ENCODE peak calls at places on chromosomes 13 and 19, in nine cellular contexts. One of them, this sample, is unnamed.

GRCh38 chr19:45164577-45165335 is 4.0 kb upstream of the NKPD1 start:
- DNase-seq in astrocyte of the cerebellum: no peak
- DNase-seq in occipital lobe: no peak
- DNase-seq in DMS153: peak; percentile 21
- DNase-seq in EL: peak; percentile 68
- DNase-seq in left cardiac atrium: peak; percentile 78
- DNase-seq in endothelial cell: no peak
- DNase-seq in HuH-7: no peak
- DNase-seq in GM23338: peak; percentile 82
- DNase-seq in this sample: peak; percentile 90

GRCh38 chr19:2573916-2574315 is 98.0 kb downstream of the GADD45B start:
- DNase-seq in left cardiac atrium: no peak
- DNase-seq in astrocyte of the cerebellum: no peak
- DNase-seq in GM23338: no peak
- DNase-seq in occipital lobe: no peak
- DNase-seq in endothelial cell: no peak
- DNase-seq in HuH-7: no peak
- DNase-seq in DMS153: no peak
- DNase-seq in EL: no peak
- DNase-seq in this sample: no peak

GRCh38 chr19:54388001-54388802 is 23.5 kb upstream of the LAIR1 start:
- DNase-seq in left cardiac atrium: no peak
- DNase-seq in GM23338: peak; percentile 33
- DNase-seq in EL: peak; percentile 5
- DNase-seq in HuH-7: no peak
- DNase-seq in astrocyte of the cerebellum: no peak
- DNase-seq in DMS153: no peak
- DNase-seq in occipital lobe: no peak
- DNase-seq in endothelial cell: no peak
- DNase-seq in this sample: no peak

GRCh38 chr13:94667190-94667589 is 45.2 kb downstream of the SOX21 start:
- DNase-seq in HuH-7: no peak
- DNase-seq in occipital lobe: no peak
- DNase-seq in astrocyte of the cerebellum: no peak
- DNase-seq in left cardiac atrium: no peak
- DNase-seq in DMS153: no peak
- DNase-seq in EL: no peak
- DNase-seq in endothelial cell: no peak
- DNase-seq in GM23338: no peak
- DNase-seq in this sample: no peak

GRCh38 chr13:99596180-99596579 is 94.9 kb downstream of the TM9SF2 start:
- DNase-seq in HuH-7: no peak
- DNase-seq in endothelial cell: no peak
- DNase-seq in DMS153: no peak
- DNase-seq in EL: no peak
- DNase-seq in GM23338: no peak
- DNase-seq in left cardiac atrium: no peak
- DNase-seq in occipital lobe: no peak
- DNase-seq in astrocyte of the cerebellum: no peak
- DNase-seq in this sample: no peak

GRCh38 chr19:29528350-29528945 is 2.7 kb downstream of the VSTM2B start:
- DNase-seq in DMS153: no peak
- DNase-seq in astrocyte of the cerebellum: peak; percentile 5
- DNase-seq in endothelial cell: peak; percentile 83
- DNase-seq in GM23338: peak; percentile 90
- DNase-seq in EL: peak; percentile 60
- DNase-seq in HuH-7: peak; percentile 69
- DNase-seq in left cardiac atrium: peak; percentile 59
- DNase-seq in occipital lobe: peak; percentile 73
- DNase-seq in this sample: peak; percentile 55

GRCh38 chr19:24159707-24160106 is 72.7 kb downstream of the ZNF254 start:
- DNase-seq in endothelial cell: no peak
- DNase-seq in EL: no peak
- DNase-seq in HuH-7: peak; percentile 56
- DNase-seq in occipital lobe: no peak
- DNase-seq in left cardiac atrium: no peak
- DNase-seq in DMS153: no peak
- DNase-seq in astrocyte of the cerebellum: no peak
- DNase-seq in GM23338: peak; percentile 58
- DNase-seq in this sample: peak; percentile 29

GRCh38 chr19:9991425-9992191 is 18.7 kb downstream of the COL5A3 start:
- DNase-seq in DMS153: no peak
- DNase-seq in astrocyte of the cerebellum: no peak
- DNase-seq in occipital lobe: no peak
- DNase-seq in GM23338: no peak
- DNase-seq in left cardiac atrium: no peak
- DNase-seq in endothelial cell: no peak
- DNase-seq in EL: no peak
- DNase-seq in HuH-7: no peak
- DNase-seq in this sample: no peak

GRCh38 chr19:11414544-11414943 is 4.6 kb downstream of the RGL3 start:
- DNase-seq in left cardiac atrium: no peak
- DNase-seq in astrocyte of the cerebellum: no peak
- DNase-seq in GM23338: no peak
- DNase-seq in EL: no peak
- DNase-seq in endothelial cell: no peak
- DNase-seq in HuH-7: no peak
- DNase-seq in DMS153: no peak
- DNase-seq in occipital lobe: no peak
- DNase-seq in this sample: no peak

GRCh38 chr19:14346279-14346678 is 35.0 kb upstream of the ADGRE5 start:
- DNase-seq in HuH-7: no peak
- DNase-seq in DMS153: no peak
- DNase-seq in EL: no peak
- DNase-seq in left cardiac atrium: no peak
- DNase-seq in astrocyte of the cerebellum: no peak
- DNase-seq in occipital lobe: no peak
- DNase-seq in endothelial cell: no peak
- DNase-seq in GM23338: no peak
- DNase-seq in this sample: no peak

GRCh38 chr13:79765331-79765730 is 284.4 kb downstream of the NDFIP2 start:
- DNase-seq in left cardiac atrium: no peak
- DNase-seq in astrocyte of the cerebellum: no peak
- DNase-seq in endothelial cell: no peak
- DNase-seq in occipital lobe: no peak
- DNase-seq in GM23338: no peak
- DNase-seq in DMS153: no peak
- DNase-seq in HuH-7: no peak
- DNase-seq in EL: no peak
- DNase-seq in this sample: no peak

GRCh38 chr13:110812111-110812868 is 98.8 kb downstream of the ING1 start:
- DNase-seq in HuH-7: no peak
- DNase-seq in left cardiac atrium: no peak
- DNase-seq in endothelial cell: no peak
- DNase-seq in GM23338: peak; percentile 77
- DNase-seq in astrocyte of the cerebellum: no peak
- DNase-seq in EL: no peak
- DNase-seq in DMS153: no peak
- DNase-seq in occipital lobe: no peak
- DNase-seq in this sample: no peak

GRCh38 chr19:29855771-29856510 is 44.1 kb downstream of the CCNE1 start:
- DNase-seq in EL: no peak
- DNase-seq in occipital lobe: no peak
- DNase-seq in left cardiac atrium: no peak
- DNase-seq in endothelial cell: no peak
- DNase-seq in HuH-7: no peak
- DNase-seq in GM23338: no peak
- DNase-seq in astrocyte of the cerebellum: no peak
- DNase-seq in DMS153: no peak
- DNase-seq in this sample: no peak

GRCh38 chr13:113553541-113554332 is 30.8 kb upstream of the TFDP1 start:
- DNase-seq in EL: no peak
- DNase-seq in occipital lobe: no peak
- DNase-seq in endothelial cell: no peak
- DNase-seq in astrocyte of the cerebellum: no peak
- DNase-seq in left cardiac atrium: no peak
- DNase-seq in DMS153: no peak
- DNase-seq in HuH-7: no peak
- DNase-seq in GM23338: no peak
- DNase-seq in this sample: no peak

GRCh38 chr13:40961224-40961623 is 57.9 kb downstream of the ELF1 start:
- DNase-seq in DMS153: no peak
- DNase-seq in left cardiac atrium: no peak
- DNase-seq in EL: no peak
- DNase-seq in astrocyte of the cerebellum: no peak
- DNase-seq in endothelial cell: no peak
- DNase-seq in occipital lobe: no peak
- DNase-seq in GM23338: no peak
- DNase-seq in HuH-7: no peak
- DNase-seq in this sample: no peak

GRCh38 chr13:88707652-88708051 is 1036.5 kb downstream of the SLITRK5 start:
- DNase-seq in occipital lobe: no peak
- DNase-seq in HuH-7: no peak
- DNase-seq in EL: no peak
- DNase-seq in astrocyte of the cerebellum: no peak
- DNase-seq in endothelial cell: no peak
- DNase-seq in GM23338: no peak
- DNase-seq in DMS153: no peak
- DNase-seq in left cardiac atrium: no peak
- DNase-seq in this sample: no peak

GRCh38 chr19:18477974-18478373 is 40.0 kb upstream of the ISYNA1 start:
- DNase-seq in EL: no peak
- DNase-seq in endothelial cell: no peak
- DNase-seq in DMS153: no peak
- DNase-seq in astrocyte of the cerebellum: no peak
- DNase-seq in HuH-7: no peak
- DNase-seq in occipital lobe: no peak
- DNase-seq in GM23338: no peak
- DNase-seq in left cardiac atrium: no peak
- DNase-seq in this sample: no peak

GRCh38 chr19:43504426-43505185 is at the start of gene PHLDB3:
- DNase-seq in occipital lobe: no peak
- DNase-seq in astrocyte of the cerebellum: no peak
- DNase-seq in DMS153: peak; percentile 46
- DNase-seq in HuH-7: peak; percentile 46
- DNase-seq in GM23338: peak; percentile 65
- DNase-seq in left cardiac atrium: peak; percentile 43
- DNase-seq in endothelial cell: no peak
- DNase-seq in EL: no peak
- DNase-seq in this sample: no peak

GRCh38 chr13:45490068-45490467 is 25.3 kb downstream of the COG3 start:
- DNase-seq in HuH-7: peak; percentile 14
- DNase-seq in endothelial cell: no peak
- DNase-seq in left cardiac atrium: no peak
- DNase-seq in EL: no peak
- DNase-seq in DMS153: no peak
- DNase-seq in astrocyte of the cerebellum: no peak
- DNase-seq in occipital lobe: no peak
- DNase-seq in GM23338: peak; percentile 56
- DNase-seq in this sample: no peak

GRCh38 chr19:658916-659839 is 3.8 kb downstream of the RNF126 start:
- DNase-seq in GM23338: no peak
- DNase-seq in EL: no peak
- DNase-seq in endothelial cell: no peak
- DNase-seq in astrocyte of the cerebellum: no peak
- DNase-seq in HuH-7: no peak
- DNase-seq in occipital lobe: peak; percentile 60
- DNase-seq in DMS153: no peak
- DNase-seq in left cardiac atrium: peak; percentile 79
- DNase-seq in this sample: peak; percentile 97

GRCh38 chr19:29629836-29630534 is 23.9 kb downstream of the POP4 start:
- DNase-seq in endothelial cell: no peak
- DNase-seq in left cardiac atrium: no peak
- DNase-seq in EL: no peak
- DNase-seq in GM23338: no peak
- DNase-seq in astrocyte of the cerebellum: no peak
- DNase-seq in DMS153: no peak
- DNase-seq in HuH-7: no peak
- DNase-seq in occipital lobe: no peak
- DNase-seq in this sample: no peak

GRCh38 chr13:85828094-85828684 is 29.0 kb upstream of the SLITRK6 start:
- DNase-seq in left cardiac atrium: no peak
- DNase-seq in EL: peak; percentile 11
- DNase-seq in GM23338: peak; percentile 47
- DNase-seq in HuH-7: no peak
- DNase-seq in endothelial cell: no peak
- DNase-seq in occipital lobe: no peak
- DNase-seq in astrocyte of the cerebellum: peak; percentile 2
- DNase-seq in DMS153: no peak
- DNase-seq in this sample: no peak

GRCh38 chr13:28530729-28531194 is 35.8 kb upstream of the FLT1 start:
- DNase-seq in EL: peak; percentile 40
- DNase-seq in HuH-7: no peak
- DNase-seq in left cardiac atrium: no peak
- DNase-seq in GM23338: no peak
- DNase-seq in DMS153: no peak
- DNase-seq in endothelial cell: no peak
- DNase-seq in occipital lobe: no peak
- DNase-seq in astrocyte of the cerebellum: no peak
- DNase-seq in this sample: no peak

GRCh38 chr13:60790620-60791019 is 393.6 kb downstream of the TDRD3 start:
- DNase-seq in GM23338: peak; percentile 30
- DNase-seq in DMS153: no peak
- DNase-seq in EL: no peak
- DNase-seq in left cardiac atrium: no peak
- DNase-seq in endothelial cell: no peak
- DNase-seq in HuH-7: no peak
- DNase-seq in occipital lobe: no peak
- DNase-seq in astrocyte of the cerebellum: no peak
- DNase-seq in this sample: no peak

GRCh38 chr19:28472843-28473242 is 740.1 kb downstream of the UQCRFS1 start:
- DNase-seq in left cardiac atrium: no peak
- DNase-seq in astrocyte of the cerebellum: no peak
- DNase-seq in HuH-7: no peak
- DNase-seq in DMS153: no peak
- DNase-seq in occipital lobe: no peak
- DNase-seq in EL: peak; percentile 10
- DNase-seq in endothelial cell: no peak
- DNase-seq in GM23338: no peak
- DNase-seq in this sample: no peak

GRCh38 chr13:113656831-113657671 is 947 bp downstream of the ATP4B start:
- DNase-seq in occipital lobe: no peak
- DNase-seq in GM23338: no peak
- DNase-seq in DMS153: no peak
- DNase-seq in endothelial cell: no peak
- DNase-seq in astrocyte of the cerebellum: no peak
- DNase-seq in HuH-7: no peak
- DNase-seq in EL: no peak
- DNase-seq in left cardiac atrium: no peak
- DNase-seq in this sample: no peak

GRCh38 chr13:44271031-44271433 is 102.6 kb upstream of the SERP2 start:
- DNase-seq in DMS153: no peak
- DNase-seq in HuH-7: no peak
- DNase-seq in astrocyte of the cerebellum: no peak
- DNase-seq in endothelial cell: no peak
- DNase-seq in occipital lobe: no peak
- DNase-seq in EL: peak; percentile 35
- DNase-seq in left cardiac atrium: no peak
- DNase-seq in GM23338: no peak
- DNase-seq in this sample: no peak

GRCh38 chr19:1630012-1630411 is 22.4 kb downstream of the TCF3 start:
- DNase-seq in EL: no peak
- DNase-seq in GM23338: no peak
- DNase-seq in DMS153: no peak
- DNase-seq in astrocyte of the cerebellum: no peak
- DNase-seq in occipital lobe: no peak
- DNase-seq in endothelial cell: no peak
- DNase-seq in HuH-7: no peak
- DNase-seq in left cardiac atrium: no peak
- DNase-seq in this sample: no peak

GRCh38 chr13:103097366-103097928 is 31.2 kb upstream of the SLC10A2 start:
- DNase-seq in EL: no peak
- DNase-seq in occipital lobe: peak; percentile 44
- DNase-seq in GM23338: no peak
- DNase-seq in endothelial cell: no peak
- DNase-seq in HuH-7: no peak
- DNase-seq in left cardiac atrium: no peak
- DNase-seq in astrocyte of the cerebellum: no peak
- DNase-seq in DMS153: no peak
- DNase-seq in this sample: no peak

GRCh38 chr13:21639604-21640003 is 31.3 kb upstream of the FGF9 start:
- DNase-seq in occipital lobe: no peak
- DNase-seq in endothelial cell: no peak
- DNase-seq in GM23338: no peak
- DNase-seq in EL: no peak
- DNase-seq in HuH-7: no peak
- DNase-seq in left cardiac atrium: no peak
- DNase-seq in astrocyte of the cerebellum: no peak
- DNase-seq in DMS153: peak; percentile 17
- DNase-seq in this sample: no peak

GRCh38 chr19:48123907-48124675 is 13.5 kb upstream of the PLA2G4C start:
- DNase-seq in left cardiac atrium: no peak
- DNase-seq in endothelial cell: no peak
- DNase-seq in EL: peak; percentile 51
- DNase-seq in HuH-7: no peak
- DNase-seq in astrocyte of the cerebellum: peak; percentile 78
- DNase-seq in DMS153: no peak
- DNase-seq in GM23338: no peak
- DNase-seq in occipital lobe: no peak
- DNase-seq in this sample: peak; percentile 96